ENCODE peak calls at places on chromosomes 16 and 17, in nine cellular contexts. T is left ventricle myocardium inferior, A is cardiac muscle cell, J is stomach, I is ovary, H is lung, C is heart right ventricle, X is sigmoid colon, V is heart left ventricle. W is an unnamed sample.

GRCh38 chr16:14475370-14476139 is 154.5 kb downstream of the PARN start:
- DNase-seq in V (no peak), I (no peak), X (no peak), A (no peak), J (peak; percentile 37), H (no peak), T (no peak), C (no peak), W (no peak)

GRCh38 chr16:19860146-19861030 is 24.3 kb downstream of the GPRC5B start:
- DNase-seq in T (no peak), J (no peak), A (no peak), H (no peak), V (no peak), C (no peak), X (peak; percentile 19), I (no peak), W (no peak)

GRCh38 chr17:600576-601301 is 113.9 kb downstream of the VPS53 start:
- DNase-seq in I (no peak), V (no peak), C (no peak), A (no peak), H (no peak), X (peak; percentile 87), J (no peak), T (no peak), W (no peak)

GRCh38 chr17:56891751-56892150 is 22.1 kb downstream of the TRIM25 start:
- DNase-seq in T (peak; percentile 23), X (no peak), J (peak; percentile 40), H (peak; percentile 55), C (peak; percentile 44), I (no peak), A (no peak), V (no peak), W (peak; percentile 33)

GRCh38 chr16:19088341-19088916 is 21.0 kb downstream of the COQ7 start:
- DNase-seq in I (no peak), A (no peak), H (no peak), C (no peak), V (no peak), X (no peak), J (no peak), T (no peak), W (no peak)

GRCh38 chr16:82514262-82514661 is 112.5 kb upstream of the CDH13 start:
- DNase-seq in C (no peak), A (no peak), J (no peak), X (no peak), T (no peak), H (no peak), V (no peak), I (no peak), W (no peak)

GRCh38 chr17:61322316-61323014 is 77.2 kb upstream of the TBX2 start:
- DNase-seq in J (no peak), V (no peak), H (no peak), X (no peak), T (no peak), A (no peak), C (no peak), I (no peak), W (no peak)

GRCh38 chr17:70168979-70169706 is at the start of gene KCNJ2:
- DNase-seq in A (peak; percentile 91), H (peak; percentile 91), X (peak; percentile 91), J (peak; percentile 92), I (peak; percentile 86), V (peak; percentile 92), T (peak; percentile 91), C (peak; percentile 91), W (no peak)

GRCh38 chr16:80122155-80122554 is 418.6 kb upstream of the DYNLRB2 start:
- DNase-seq in H (peak; percentile 48), T (peak; percentile 47), A (peak; percentile 27), X (peak; percentile 81), J (no peak), I (peak; percentile 75), V (peak; percentile 32), C (peak; percentile 23), W (no peak)

GRCh38 chr16:82182237-82183003 is 12.4 kb upstream of the MPHOSPH6 start:
- DNase-seq in V (no peak), I (no peak), A (no peak), C (no peak), J (no peak), X (no peak), T (no peak), H (no peak), W (no peak)

GRCh38 chr17:78366109-78366848 is 6.4 kb upstream of the SOCS3 start:
- DNase-seq in T (no peak), H (no peak), A (no peak), C (no peak), J (no peak), V (no peak), I (peak; percentile 51), X (no peak), W (no peak)

GRCh38 chr16:57761301-57761700 is 25.7 kb downstream of the KATNB1 start:
- DNase-seq in J (no peak), A (no peak), H (no peak), V (no peak), I (no peak), C (no peak), T (no peak), X (no peak), W (no peak)

GRCh38 chr16:4309833-4310266 is 6.0 kb upstream of the GLIS2 start:
- DNase-seq in C (peak; percentile 56), J (peak; percentile 82), T (peak; percentile 54), A (peak; percentile 81), H (peak; percentile 67), I (no peak), X (peak; percentile 85), V (no peak), W (peak; percentile 41)

DNA sequence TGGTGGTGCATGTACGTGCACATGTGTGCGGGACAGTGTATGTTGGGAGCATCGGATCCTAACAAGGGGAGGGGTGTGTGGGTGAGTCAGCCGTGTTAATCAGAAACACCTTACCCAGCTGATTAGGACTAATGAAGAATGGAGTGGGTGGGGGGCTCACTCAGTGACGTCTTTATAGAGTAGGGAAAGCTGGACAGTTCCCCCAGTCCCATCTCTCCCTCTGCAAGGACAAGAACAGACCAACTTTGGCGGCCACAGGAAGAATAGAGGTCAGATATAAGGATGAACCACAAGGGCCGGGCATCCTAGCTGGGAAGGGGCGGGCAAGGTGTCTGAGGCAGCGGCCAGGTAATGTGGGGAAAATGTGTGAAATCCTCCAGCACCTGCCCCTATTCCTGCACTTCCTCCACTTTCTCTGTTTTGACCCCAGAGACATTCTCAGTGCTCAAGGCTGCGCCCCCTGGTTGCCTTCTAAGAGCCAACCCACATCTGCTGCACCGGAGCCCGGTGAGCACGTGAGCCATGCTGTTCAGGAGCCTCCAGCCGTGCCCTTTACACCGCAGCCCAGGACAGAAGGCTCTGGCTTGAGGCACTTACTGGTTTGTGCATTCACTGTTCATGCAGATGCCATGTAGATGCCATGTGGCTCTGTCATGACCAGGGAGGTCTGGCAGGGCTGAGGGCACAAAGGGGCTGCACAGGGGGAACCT is 18.9 kb upstream of the TBX21 start:
- DNase-seq in T (no peak), H (no peak), J (no peak), I (no peak), V (no peak), C (no peak), X (no peak), A (no peak), W (peak; percentile 33)
- H3K27me3 ChIP-seq in T (peaks cover 30% of the 10 kb centered on the region), H (no peaks in the 10 kb centered on the region), J (peaks cover 8% of the 10 kb centered on the region), I (no peaks in the 10 kb centered on the region), V (peaks cover 7% of the 10 kb centered on the region), C (peaks cover 13% of the 10 kb centered on the region), X (peaks cover 14% of the 10 kb centered on the region), A (no peaks in the 10 kb centered on the region), W (no peaks in the 10 kb centered on the region)

GRCh38 chr16:74984670-74985411 is at the start of gene WDR59:
- DNase-seq in H (peak; percentile 99), J (peak; percentile 100), T (peak; percentile 99), X (peak; percentile 100), C (peak; percentile 98), I (peak; percentile 100), A (peak; percentile 100), V (peak; percentile 99), W (peak; percentile 99)
- H3K27ac ChIP-seq in H (peak within 1 kb of the TSS; percentile 29), J (peak within 1 kb of the TSS; percentile 92), T (peak within 1 kb of the TSS; percentile 86), X (peak within 1 kb of the TSS; percentile 76), C (peak within 1 kb of the TSS; percentile 87), I (peak within 1 kb of the TSS; percentile 66), A (peak within 1 kb of the TSS; percentile 55), V (peak within 1 kb of the TSS; percentile 74), W (peak within 1 kb of the TSS; percentile 87)

DNA sequence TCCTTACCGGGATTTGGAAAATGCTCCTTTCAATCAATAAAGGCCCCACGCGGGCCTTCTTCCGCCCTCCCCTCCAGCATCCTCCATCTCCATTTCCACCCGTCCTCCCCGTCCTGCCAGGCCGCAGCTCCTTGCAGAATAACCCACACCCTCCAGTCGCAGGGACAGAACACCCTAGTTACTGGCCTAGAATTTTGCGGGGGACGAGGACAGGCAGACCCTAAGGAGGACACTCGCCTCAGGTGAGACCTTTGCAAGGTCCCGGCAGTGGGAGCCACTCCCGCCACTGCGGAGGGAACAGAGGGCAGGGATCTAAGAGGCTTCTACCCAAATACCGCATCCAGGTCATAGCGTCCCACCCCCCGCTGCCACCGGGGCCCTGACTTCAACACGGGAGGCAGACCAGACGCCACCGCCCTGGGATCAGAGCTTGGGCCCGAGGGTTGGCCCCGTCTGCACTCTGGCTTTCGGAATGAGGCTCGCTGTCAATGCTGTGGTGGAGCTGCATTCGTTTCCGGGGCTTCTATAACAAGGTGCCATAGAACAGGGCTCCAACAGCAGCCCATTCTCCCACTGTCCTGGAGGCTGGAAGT is 26.8 kb downstream of the SLC25A10 start:
- DNase-seq in A (no peak), C (no peak), J (no peak), H (no peak), V (no peak), T (no peak), I (no peak), X (no peak), W (no peak)
- H3K27me3 ChIP-seq in A (no peaks in the 10 kb centered on the region), C (peaks cover 10% of the 10 kb centered on the region), J (peaks cover 8% of the 10 kb centered on the region), H (no peaks in the 10 kb centered on the region), V (peaks cover 7% of the 10 kb centered on the region), T (peaks cover 34% of the 10 kb centered on the region), I (no peaks in the 10 kb centered on the region), X (peaks cover 21% of the 10 kb centered on the region), W (no peaks in the 10 kb centered on the region)

GRCh38 chr17:64173646-64174045 is 43.7 kb upstream of the ERN1 start:
- DNase-seq in X (no peak), C (no peak), T (no peak), V (no peak), H (no peak), I (no peak), J (no peak), A (no peak), W (no peak)

GRCh38 chr17:64174686-64175456 is 44.9 kb upstream of the ERN1 start:
- DNase-seq in J (no peak), A (no peak), I (no peak), C (no peak), X (no peak), H (peak; percentile 45), V (no peak), T (no peak), W (no peak)

GRCh38 chr17:64178011-64178825 is 48.3 kb upstream of the ERN1 start:
- DNase-seq in C (no peak), A (no peak), T (no peak), J (peak; percentile 38), H (no peak), V (no peak), I (no peak), X (no peak), W (no peak)

GRCh38 chr17:64177346-64178010 is 47.5 kb upstream of the ERN1 start:
- DNase-seq in C (no peak), H (no peak), V (no peak), A (no peak), J (no peak), X (no peak), T (no peak), I (no peak), W (no peak)

DNA sequence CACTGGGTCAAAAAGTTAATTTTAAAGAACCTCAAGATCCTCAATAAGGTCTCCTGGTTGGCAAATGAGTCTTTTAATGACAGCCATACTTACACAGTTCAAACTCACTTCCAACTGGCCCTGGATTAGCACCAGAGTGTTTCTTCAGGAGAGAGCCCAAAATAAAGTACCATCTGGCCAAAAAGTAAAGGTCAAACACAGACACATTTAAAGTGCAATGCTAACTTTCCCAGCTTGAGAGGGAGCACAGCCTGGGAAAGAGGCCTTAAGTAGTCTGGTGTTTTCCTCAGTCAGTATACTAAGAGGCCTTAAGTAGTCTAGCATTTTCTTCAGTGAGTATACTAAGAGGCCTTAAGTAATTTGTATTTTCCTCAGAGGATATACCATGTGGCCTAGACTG is 46.6 kb upstream of the ERN1 start:
- DNase-seq in J (no peak), T (no peak), A (peak; percentile 15), I (no peak), V (no peak), C (no peak), H (no peak), X (no peak), W (no peak)
- H3K27ac ChIP-seq in J (no peak overlapping the region), T (peak overlapping the region; percentile 68), A (peak overlapping the region; percentile 65), I (peak overlapping the region; percentile 34), V (peak overlapping the region; percentile 86), C (peak overlapping the region; percentile 61), H (no peak overlapping the region), X (peak overlapping the region; percentile 43), W (no peak overlapping the region)